ENCODE peak calls at places on chromosomes 13 and 19, in four cellular contexts. One of them, this sample, is unnamed.

GRCh38 chr19:39941615-39942507 is 7.4 kb upstream of the FCGBP start:
- DNase-seq in K562: no peak
- DNase-seq in SK-N-SH: no peak
- DNase-seq in HepG2: no peak
- DNase-seq in this sample: no peak

GRCh38 chr13:96822900-96823299 is 171.4 kb downstream of the OXGR1 start:
- DNase-seq in K562: peak; percentile 9
- DNase-seq in HepG2: peak; percentile 50
- DNase-seq in SK-N-SH: peak; percentile 37
- DNase-seq in this sample: peak; percentile 54

GRCh38 chr13:30845297-30846214 is 60.5 kb upstream of the MEDAG start:
- DNase-seq in K562: no peak
- DNase-seq in HepG2: peak; percentile 87
- DNase-seq in SK-N-SH: no peak
- DNase-seq in this sample: no peak

GRCh38 chr13:107956889-107957288 is 258.4 kb downstream of the LIG4 start:
- DNase-seq in K562: peak; percentile 66
- DNase-seq in SK-N-SH: no peak
- DNase-seq in HepG2: no peak
- DNase-seq in this sample: no peak

GRCh38 chr13:46295531-46296464 is 84.1 kb downstream of the LRRC63 start:
- DNase-seq in HepG2: no peak
- DNase-seq in K562: no peak
- DNase-seq in SK-N-SH: no peak
- DNase-seq in this sample: no peak

GRCh38 chr19:45376045-45376724 is 5.8 kb upstream of the ERCC2 start:
- DNase-seq in HepG2: peak; percentile 91
- DNase-seq in K562: no peak
- DNase-seq in SK-N-SH: peak; percentile 10
- DNase-seq in this sample: peak; percentile 13

GRCh38 chr19:2113436-2114211 is 16.9 kb downstream of the IZUMO4 start:
- DNase-seq in SK-N-SH: no peak
- DNase-seq in HepG2: no peak
- DNase-seq in K562: no peak
- DNase-seq in this sample: no peak

GRCh38 chr19:39677931-39678889 is 22.5 kb downstream of the LGALS16 start:
- DNase-seq in HepG2: peak; percentile 71
- DNase-seq in SK-N-SH: no peak
- DNase-seq in K562: no peak
- DNase-seq in this sample: no peak

GRCh38 chr19:49214701-49215100 is 57.1 kb downstream of the TRPM4 start:
- DNase-seq in HepG2: no peak
- DNase-seq in SK-N-SH: no peak
- DNase-seq in K562: peak; percentile 1
- DNase-seq in this sample: no peak

DNA sequence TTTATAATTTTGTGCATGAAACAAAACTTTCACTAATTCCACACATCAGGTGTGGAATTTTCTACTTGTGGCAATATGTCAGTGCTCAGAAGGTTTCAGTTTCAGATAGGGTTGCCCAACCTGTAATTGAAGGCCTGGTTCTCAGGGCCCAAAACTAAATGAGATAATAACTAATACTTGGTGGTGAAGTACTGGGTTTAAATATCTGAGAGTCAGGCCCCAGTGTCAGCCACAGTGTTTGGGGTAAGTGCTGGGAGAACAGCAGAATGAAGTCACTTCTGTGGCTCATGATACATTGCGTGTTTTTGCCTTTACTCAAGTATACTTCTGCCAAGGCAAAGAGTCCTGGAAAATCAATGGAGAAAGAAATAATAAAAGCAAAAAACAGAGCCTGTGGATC is 5.6 kb downstream of the SAFB start:
- DNase-seq in K562: no peak
- DNase-seq in SK-N-SH: no peak
- DNase-seq in HepG2: no peak
- DNase-seq in this sample: no peak
- H3K4me2 ChIP-seq in K562: no peak overlapping the region
- H3K4me2 ChIP-seq in SK-N-SH: no peak overlapping the region
- H3K4me2 ChIP-seq in HepG2: no peak overlapping the region
- H3K4me2 ChIP-seq in this sample: no peak overlapping the region

GRCh38 chr13:49097374-49097773 is 121.7 kb downstream of the FNDC3A start:
- DNase-seq in HepG2: peak; percentile 70
- DNase-seq in SK-N-SH: no peak
- DNase-seq in K562: no peak
- DNase-seq in this sample: peak; percentile 13

GRCh38 chr13:49098198-49098597 is 121.9 kb upstream of the MLNR start:
- DNase-seq in SK-N-SH: peak; percentile 4
- DNase-seq in K562: no peak
- DNase-seq in HepG2: no peak
- DNase-seq in this sample: peak; percentile 81

GRCh38 chr13:49100637-49101570 is 119.2 kb upstream of the MLNR start:
- DNase-seq in HepG2: no peak
- DNase-seq in K562: no peak
- DNase-seq in SK-N-SH: no peak
- DNase-seq in this sample: no peak

GRCh38 chr13:49098771-49099512 is 121.2 kb upstream of the MLNR start:
- DNase-seq in HepG2: no peak
- DNase-seq in SK-N-SH: peak; percentile 9
- DNase-seq in K562: no peak
- DNase-seq in this sample: peak; percentile 24

GRCh38 chr13:49099513-49099877 is 120.6 kb upstream of the MLNR start:
- DNase-seq in K562: no peak
- DNase-seq in HepG2: no peak
- DNase-seq in SK-N-SH: no peak
- DNase-seq in this sample: no peak
- TF ChIP-seq ELF1 in K562: no peak
- TF ChIP-seq ELF1 in HepG2: no peak
- TF ChIP-seq ELF1 in SK-N-SH: no peak
- TF ChIP-seq ELF1 in this sample: no peak

DNA sequence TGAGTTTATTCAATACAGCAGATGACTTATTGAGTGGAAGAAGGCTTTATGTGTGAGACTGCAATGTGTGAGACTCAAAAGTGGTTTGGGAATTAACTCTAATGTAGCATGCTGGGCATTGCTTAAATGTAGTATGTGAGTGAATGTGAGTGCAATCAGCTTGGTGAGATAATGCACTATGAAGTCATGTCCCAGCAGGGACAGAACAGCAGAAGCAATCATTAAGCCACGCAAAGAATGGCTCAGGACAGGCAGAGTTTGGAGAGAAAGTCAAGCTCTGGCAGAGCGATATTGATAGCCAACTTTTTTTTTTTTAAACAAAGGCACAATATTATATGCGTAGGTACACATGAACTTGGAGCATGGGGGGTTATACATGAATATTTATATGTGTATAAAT is 597.7 kb downstream of the GPC6 start:
- DNase-seq in K562: no peak
- DNase-seq in HepG2: no peak
- DNase-seq in SK-N-SH: no peak
- DNase-seq in this sample: no peak
- TF ChIP-seq YY1 in K562: no peak
- TF ChIP-seq YY1 in HepG2: no peak
- TF ChIP-seq YY1 in SK-N-SH: no peak
- TF ChIP-seq YY1 in this sample: no peak

GRCh38 chr19:38656171-38656981 is 8.9 kb downstream of the ACTN4 start:
- DNase-seq in HepG2: peak; percentile 95
- DNase-seq in SK-N-SH: no peak
- DNase-seq in K562: no peak
- DNase-seq in this sample: no peak
- H3K4me2 ChIP-seq in HepG2: peak overlapping the region; percentile 33
- H3K4me2 ChIP-seq in SK-N-SH: peak overlapping the region; percentile 84
- H3K4me2 ChIP-seq in K562: no peak overlapping the region
- H3K4me2 ChIP-seq in this sample: peak overlapping the region; percentile 75

This sample was measured in HCT116.